ENCODE peak calls at places on chromosomes 6 and 20, in seven cellular contexts. E is activated naive CD8-positive, alpha-beta T cell treated with anti-CD3 and anti-CD28 coated beads, Interleukin-2, amount 10 ng/mL, durations not matched to agents 7 days and 5 days; X is AG08396; W is EH; O is psoas muscle; V is lung microvascular endothelial cell; Y is HEK293T. R is an unnamed sample.

GRCh38 chr6:125829433-125829832 is 38.7 kb downstream of the NCOA7 start:
- DNase-seq in E (no peak), X (no peak), W (no peak), O (no peak), V (no peak), Y (no peak), R (no peak)

GRCh38 chr6:15417811-15418210 is 171.9 kb downstream of the JARID2 start:
- DNase-seq in E (no peak), X (no peak), W (peak), O (no peak), V (no peak), Y (no peak), R (no peak)

GRCh38 chr6:124661231-124661630 is 301.0 kb upstream of the RNF217 start:
- DNase-seq in E (no peak), X (no peak), W (no peak), O (no peak), V (no peak), Y (no peak), R (no peak)

GRCh38 chr20:4193053-4193452 is 177.7 kb upstream of the RNF24 start:
- DNase-seq in E (no peak), X (no peak), W (no peak), O (no peak), V (no peak), Y (no peak), R (no peak)

GRCh38 chr6:159134701-159135364 is 34.4 kb upstream of the FNDC1 start:
- DNase-seq in E (peak), X (peak), W (peak), O (peak), V (peak), Y (peak), R (peak)

GRCh38 chr6:96923871-96924493 is 546 bp upstream of the KLHL32 start:
- DNase-seq in E (no peak), X (no peak), W (no peak), O (no peak), V (no peak), Y (no peak), R (no peak)

GRCh38 chr20:25000268-25000801 is 7.8 kb upstream of the APMAP start:
- DNase-seq in E (no peak), X (peak), W (peak), O (peak), V (peak), Y (no peak), R (peak)

GRCh38 chr20:9241232-9241692 is 172.4 kb downstream of the PLCB4 start:
- DNase-seq in E (no peak), X (peak), W (peak), O (no peak), V (peak), Y (no peak), R (peak)

GRCh38 chr20:61692476-61692875 is 373.2 kb downstream of the TAF4 start:
- DNase-seq in E (no peak), X (no peak), W (no peak), O (no peak), V (no peak), Y (no peak), R (no peak)

GRCh38 chr20:47784599-47785320 is 521 bp downstream of the SULF2 start:
- DNase-seq in E (peak), X (peak), W (peak), O (peak), V (peak), Y (peak), R (peak)

GRCh38 chr6:3139090-3139903 is 18.0 kb downstream of the TUBB2A start:
- DNase-seq in E (no peak), X (peak), W (peak), O (peak), V (peak), Y (no peak), R (peak)

GRCh38 chr6:7723041-7723447 is 2.9 kb upstream of the BMP6 start:
- DNase-seq in E (peak), X (peak), W (peak), O (peak), V (peak), Y (peak), R (peak)

GRCh38 chr6:2503816-2504494 is 246.8 kb downstream of the MYLK4 start:
- DNase-seq in E (no peak), X (no peak), W (peak), O (no peak), V (no peak), Y (no peak), R (peak)

GRCh38 chr6:113649276-113649675 is 207.9 kb upstream of the MARCKS start:
- DNase-seq in E (no peak), X (no peak), W (no peak), O (no peak), V (no peak), Y (no peak), R (no peak)

GRCh38 chr20:23889775-23890187 is 10.2 kb upstream of the CST5 start:
- DNase-seq in E (peak), X (peak), W (peak), O (no peak), V (peak), Y (peak), R (peak)